ENCODE peak calls at places on chromosomes 3 and 15, in nine cellular contexts. One of them, this sample, is unnamed.

GRCh38 chr15:24394303-24394702 is 281.3 kb upstream of the NPAP1 start:
- DNase-seq in cardiac fibroblast: no peak
- DNase-seq in fibroblast of mammary gland: no peak
- DNase-seq in mucosa of descending colon: no peak
- DNase-seq in GM23338: no peak
- DNase-seq in nephron progenitor cell: no peak
- DNase-seq in fibroblast of pulmonary artery: no peak
- DNase-seq in transverse colon: no peak
- DNase-seq in astrocyte of the spinal cord: no peak
- DNase-seq in this sample: no peak

GRCh38 chr3:69051796-69052566 is at the start of gene TMF1:
- DNase-seq in cardiac fibroblast: peak
- DNase-seq in fibroblast of mammary gland: peak
- DNase-seq in mucosa of descending colon: peak
- DNase-seq in GM23338: peak
- DNase-seq in nephron progenitor cell: peak
- DNase-seq in fibroblast of pulmonary artery: peak
- DNase-seq in transverse colon: peak
- DNase-seq in astrocyte of the spinal cord: peak
- DNase-seq in this sample: peak

GRCh38 chr3:133706033-133706432 is 40.2 kb upstream of the TF start:
- DNase-seq in cardiac fibroblast: no peak
- DNase-seq in fibroblast of mammary gland: no peak
- DNase-seq in mucosa of descending colon: no peak
- DNase-seq in GM23338: peak
- DNase-seq in nephron progenitor cell: no peak
- DNase-seq in fibroblast of pulmonary artery: no peak
- DNase-seq in transverse colon: no peak
- DNase-seq in astrocyte of the spinal cord: no peak
- DNase-seq in this sample: peak

GRCh38 chr3:57967590-57967989 is 40.6 kb upstream of the FLNB start:
- DNase-seq in cardiac fibroblast: no peak
- DNase-seq in fibroblast of mammary gland: no peak
- DNase-seq in mucosa of descending colon: peak
- DNase-seq in GM23338: no peak
- DNase-seq in nephron progenitor cell: no peak
- DNase-seq in fibroblast of pulmonary artery: no peak
- DNase-seq in transverse colon: peak
- DNase-seq in astrocyte of the spinal cord: no peak
- DNase-seq in this sample: no peak

GRCh38 chr3:182692685-182693084 is 100.6 kb upstream of the ATP11B start:
- DNase-seq in cardiac fibroblast: no peak
- DNase-seq in fibroblast of mammary gland: no peak
- DNase-seq in mucosa of descending colon: no peak
- DNase-seq in GM23338: no peak
- DNase-seq in nephron progenitor cell: no peak
- DNase-seq in fibroblast of pulmonary artery: no peak
- DNase-seq in transverse colon: no peak
- DNase-seq in astrocyte of the spinal cord: no peak
- DNase-seq in this sample: no peak

GRCh38 chr15:80816049-80816653 is 37.0 kb downstream of the CEMIP start:
- DNase-seq in cardiac fibroblast: no peak
- DNase-seq in fibroblast of mammary gland: no peak
- DNase-seq in mucosa of descending colon: no peak
- DNase-seq in GM23338: no peak
- DNase-seq in nephron progenitor cell: no peak
- DNase-seq in fibroblast of pulmonary artery: no peak
- DNase-seq in transverse colon: no peak
- DNase-seq in astrocyte of the spinal cord: no peak
- DNase-seq in this sample: peak

GRCh38 chr3:45513041-45513440 is 81.5 kb upstream of the LIMD1 start:
- DNase-seq in cardiac fibroblast: no peak
- DNase-seq in fibroblast of mammary gland: no peak
- DNase-seq in mucosa of descending colon: no peak
- DNase-seq in GM23338: no peak
- DNase-seq in nephron progenitor cell: no peak
- DNase-seq in fibroblast of pulmonary artery: no peak
- DNase-seq in transverse colon: no peak
- DNase-seq in astrocyte of the spinal cord: no peak
- DNase-seq in this sample: no peak

GRCh38 chr3:123385981-123386380 is 62.9 kb downstream of the ADCY5 start:
- DNase-seq in cardiac fibroblast: peak
- DNase-seq in fibroblast of mammary gland: peak
- DNase-seq in mucosa of descending colon: no peak
- DNase-seq in GM23338: no peak
- DNase-seq in nephron progenitor cell: no peak
- DNase-seq in fibroblast of pulmonary artery: peak
- DNase-seq in transverse colon: no peak
- DNase-seq in astrocyte of the spinal cord: no peak
- DNase-seq in this sample: no peak

GRCh38 chr3:72844436-72844999 is 3.7 kb downstream of the SHQ1 start:
- DNase-seq in cardiac fibroblast: no peak
- DNase-seq in fibroblast of mammary gland: peak
- DNase-seq in mucosa of descending colon: no peak
- DNase-seq in GM23338: no peak
- DNase-seq in nephron progenitor cell: no peak
- DNase-seq in fibroblast of pulmonary artery: peak
- DNase-seq in transverse colon: no peak
- DNase-seq in astrocyte of the spinal cord: no peak
- DNase-seq in this sample: no peak

GRCh38 chr3:141828487-141829284 is 47.8 kb upstream of the ATP1B3 start:
- DNase-seq in cardiac fibroblast: peak
- DNase-seq in fibroblast of mammary gland: peak
- DNase-seq in mucosa of descending colon: peak
- DNase-seq in GM23338: no peak
- DNase-seq in nephron progenitor cell: peak
- DNase-seq in fibroblast of pulmonary artery: peak
- DNase-seq in transverse colon: peak
- DNase-seq in astrocyte of the spinal cord: no peak
- DNase-seq in this sample: no peak

DNA sequence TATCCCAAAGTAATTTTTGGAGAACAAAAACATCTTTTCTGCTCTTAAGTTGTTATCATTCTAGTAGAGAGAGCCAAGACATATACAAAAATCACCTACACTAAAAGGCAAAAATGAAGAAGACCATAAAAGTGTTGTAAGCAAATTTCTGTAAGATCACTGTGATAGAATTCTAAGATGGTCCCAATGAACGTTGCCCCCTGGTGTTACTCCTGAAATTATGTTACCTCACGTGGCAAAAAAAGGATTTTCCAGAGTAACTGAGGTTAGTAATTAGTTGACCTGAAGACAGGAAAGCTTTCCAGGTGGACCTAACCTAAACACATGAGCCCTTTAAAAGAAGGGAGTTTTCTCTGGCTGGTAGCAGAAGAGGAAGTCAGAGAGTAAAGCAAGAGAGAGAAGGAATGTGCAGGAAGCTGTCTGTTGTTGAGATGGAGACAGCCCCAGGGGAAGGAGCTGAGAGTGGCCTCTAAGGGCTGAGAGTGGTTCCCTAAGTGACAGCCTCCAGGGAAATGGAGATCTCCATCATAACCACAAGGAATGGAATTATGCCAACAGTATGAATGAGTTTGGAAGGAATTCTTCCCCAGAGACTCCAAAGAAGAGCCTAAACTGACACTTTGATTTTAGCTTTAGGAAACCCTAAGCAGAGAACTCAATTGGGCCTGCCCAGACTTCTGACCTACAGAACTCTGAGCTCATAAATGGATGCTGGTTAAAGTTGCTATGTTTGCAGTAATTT is 205.9 kb downstream of the CD47 start:
- DNase-seq in cardiac fibroblast: peak
- DNase-seq in fibroblast of mammary gland: peak
- DNase-seq in mucosa of descending colon: no peak
- DNase-seq in GM23338: peak
- DNase-seq in nephron progenitor cell: no peak
- DNase-seq in fibroblast of pulmonary artery: peak
- DNase-seq in transverse colon: no peak
- DNase-seq in astrocyte of the spinal cord: peak
- DNase-seq in this sample: no peak
- TF ChIP-seq CTCF in cardiac fibroblast: no peak
- TF ChIP-seq CTCF in fibroblast of mammary gland: peak
- TF ChIP-seq CTCF in mucosa of descending colon: no peak
- TF ChIP-seq CTCF in GM23338: peak
- TF ChIP-seq CTCF in nephron progenitor cell: peak
- TF ChIP-seq CTCF in fibroblast of pulmonary artery: peak
- TF ChIP-seq CTCF in transverse colon: no peak
- TF ChIP-seq CTCF in astrocyte of the spinal cord: no peak
- TF ChIP-seq CTCF in this sample: peak

GRCh38 chr3:162521669-162522068 is 1025.1 kb downstream of the OTOL1 start:
- DNase-seq in cardiac fibroblast: no peak
- DNase-seq in fibroblast of mammary gland: no peak
- DNase-seq in mucosa of descending colon: no peak
- DNase-seq in GM23338: no peak
- DNase-seq in nephron progenitor cell: no peak
- DNase-seq in fibroblast of pulmonary artery: no peak
- DNase-seq in transverse colon: no peak
- DNase-seq in astrocyte of the spinal cord: no peak
- DNase-seq in this sample: no peak

GRCh38 chr3:162512488-162512887 is 1015.9 kb downstream of the OTOL1 start:
- DNase-seq in cardiac fibroblast: peak
- DNase-seq in fibroblast of mammary gland: no peak
- DNase-seq in mucosa of descending colon: no peak
- DNase-seq in GM23338: no peak
- DNase-seq in nephron progenitor cell: no peak
- DNase-seq in fibroblast of pulmonary artery: no peak
- DNase-seq in transverse colon: no peak
- DNase-seq in astrocyte of the spinal cord: no peak
- DNase-seq in this sample: no peak

GRCh38 chr3:162517110-162517509 is 1020.5 kb downstream of the OTOL1 start:
- DNase-seq in cardiac fibroblast: no peak
- DNase-seq in fibroblast of mammary gland: peak
- DNase-seq in mucosa of descending colon: no peak
- DNase-seq in GM23338: no peak
- DNase-seq in nephron progenitor cell: no peak
- DNase-seq in fibroblast of pulmonary artery: no peak
- DNase-seq in transverse colon: no peak
- DNase-seq in astrocyte of the spinal cord: no peak
- DNase-seq in this sample: no peak
- TF ChIP-seq CTCF in cardiac fibroblast: no peak
- TF ChIP-seq CTCF in fibroblast of mammary gland: no peak
- TF ChIP-seq CTCF in mucosa of descending colon: no peak
- TF ChIP-seq CTCF in GM23338: no peak
- TF ChIP-seq CTCF in nephron progenitor cell: no peak
- TF ChIP-seq CTCF in fibroblast of pulmonary artery: no peak
- TF ChIP-seq CTCF in transverse colon: no peak
- TF ChIP-seq CTCF in astrocyte of the spinal cord: no peak
- TF ChIP-seq CTCF in this sample: no peak

GRCh38 chr3:14429689-14430452 is 27.5 kb downstream of the SLC6A6 start:
- DNase-seq in cardiac fibroblast: no peak
- DNase-seq in fibroblast of mammary gland: no peak
- DNase-seq in mucosa of descending colon: no peak
- DNase-seq in GM23338: no peak
- DNase-seq in nephron progenitor cell: no peak
- DNase-seq in fibroblast of pulmonary artery: no peak
- DNase-seq in transverse colon: no peak
- DNase-seq in astrocyte of the spinal cord: no peak
- DNase-seq in this sample: no peak

GRCh38 chr3:14431928-14432834 is 29.8 kb downstream of the SLC6A6 start:
- DNase-seq in cardiac fibroblast: peak
- DNase-seq in fibroblast of mammary gland: peak
- DNase-seq in mucosa of descending colon: peak
- DNase-seq in GM23338: no peak
- DNase-seq in nephron progenitor cell: peak
- DNase-seq in fibroblast of pulmonary artery: peak
- DNase-seq in transverse colon: peak
- DNase-seq in astrocyte of the spinal cord: peak
- DNase-seq in this sample: peak

GRCh38 chr3:14432996-14433572 is 30.7 kb downstream of the SLC6A6 start:
- DNase-seq in cardiac fibroblast: no peak
- DNase-seq in fibroblast of mammary gland: no peak
- DNase-seq in mucosa of descending colon: no peak
- DNase-seq in GM23338: no peak
- DNase-seq in nephron progenitor cell: no peak
- DNase-seq in fibroblast of pulmonary artery: no peak
- DNase-seq in transverse colon: peak
- DNase-seq in astrocyte of the spinal cord: no peak
- DNase-seq in this sample: no peak

GRCh38 chr3:14430706-14431470 is 28.5 kb downstream of the SLC6A6 start:
- DNase-seq in cardiac fibroblast: no peak
- DNase-seq in fibroblast of mammary gland: no peak
- DNase-seq in mucosa of descending colon: no peak
- DNase-seq in GM23338: no peak
- DNase-seq in nephron progenitor cell: no peak
- DNase-seq in fibroblast of pulmonary artery: no peak
- DNase-seq in transverse colon: no peak
- DNase-seq in astrocyte of the spinal cord: no peak
- DNase-seq in this sample: no peak

GRCh38 chr3:14431556-14431927 is 29.1 kb downstream of the SLC6A6 start:
- DNase-seq in cardiac fibroblast: no peak
- DNase-seq in fibroblast of mammary gland: no peak
- DNase-seq in mucosa of descending colon: no peak
- DNase-seq in GM23338: peak
- DNase-seq in nephron progenitor cell: no peak
- DNase-seq in fibroblast of pulmonary artery: no peak
- DNase-seq in transverse colon: peak
- DNase-seq in astrocyte of the spinal cord: no peak
- DNase-seq in this sample: peak
- TF ChIP-seq CTCF in cardiac fibroblast: no peak
- TF ChIP-seq CTCF in fibroblast of mammary gland: no peak
- TF ChIP-seq CTCF in mucosa of descending colon: no peak
- TF ChIP-seq CTCF in GM23338: peak
- TF ChIP-seq CTCF in nephron progenitor cell: no peak
- TF ChIP-seq CTCF in fibroblast of pulmonary artery: no peak
- TF ChIP-seq CTCF in transverse colon: no peak
- TF ChIP-seq CTCF in astrocyte of the spinal cord: no peak
- TF ChIP-seq CTCF in this sample: peak

GRCh38 chr15:74234598-74234875 is 1.6 kb upstream of the CCDC33 start:
- DNase-seq in cardiac fibroblast: no peak
- DNase-seq in fibroblast of mammary gland: no peak
- DNase-seq in mucosa of descending colon: no peak
- DNase-seq in GM23338: no peak
- DNase-seq in nephron progenitor cell: no peak
- DNase-seq in fibroblast of pulmonary artery: no peak
- DNase-seq in transverse colon: no peak
- DNase-seq in astrocyte of the spinal cord: no peak
- DNase-seq in this sample: no peak
- TF ChIP-seq CTCF in cardiac fibroblast: no peak
- TF ChIP-seq CTCF in fibroblast of mammary gland: no peak
- TF ChIP-seq CTCF in mucosa of descending colon: no peak
- TF ChIP-seq CTCF in GM23338: no peak
- TF ChIP-seq CTCF in nephron progenitor cell: no peak
- TF ChIP-seq CTCF in fibroblast of pulmonary artery: no peak
- TF ChIP-seq CTCF in transverse colon: no peak
- TF ChIP-seq CTCF in astrocyte of the spinal cord: no peak
- TF ChIP-seq CTCF in this sample: no peak

DNA sequence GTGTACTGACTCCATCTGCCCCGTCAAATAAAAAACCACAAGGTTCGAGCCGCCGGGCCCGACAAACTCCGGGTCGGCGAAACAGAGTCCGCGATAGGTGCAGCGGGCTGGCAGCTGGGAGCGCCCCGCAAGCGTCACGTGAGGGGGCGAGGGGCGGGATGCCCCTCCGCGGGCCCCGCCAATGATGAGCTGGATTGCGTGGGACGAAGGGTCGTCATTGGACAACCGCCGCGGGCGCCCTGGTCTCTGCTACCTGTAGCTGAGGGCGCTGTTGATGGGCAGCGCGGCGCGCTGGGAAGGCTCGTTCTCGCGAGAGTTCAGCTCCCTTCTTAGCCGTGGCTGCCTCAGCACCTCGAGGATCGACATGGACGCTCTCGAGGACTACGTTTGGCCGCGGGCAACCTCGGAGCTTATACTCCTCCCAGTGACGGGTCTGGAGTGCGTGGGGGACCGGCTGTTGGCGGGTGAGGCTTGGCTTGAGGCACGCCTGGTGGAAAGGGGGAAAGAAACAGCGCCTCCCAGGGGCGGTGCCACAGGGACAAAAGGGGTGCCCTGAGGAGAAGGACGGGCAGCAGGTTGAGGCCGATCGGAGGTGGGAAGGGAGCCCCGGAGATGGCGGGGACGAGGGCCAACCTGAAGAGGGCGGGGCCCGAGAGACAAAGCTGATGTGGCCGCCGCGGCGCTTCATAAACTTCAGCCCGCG is at the start of gene WDR6:
- DNase-seq in cardiac fibroblast: peak
- DNase-seq in fibroblast of mammary gland: peak
- DNase-seq in mucosa of descending colon: peak
- DNase-seq in GM23338: peak
- DNase-seq in nephron progenitor cell: peak
- DNase-seq in fibroblast of pulmonary artery: peak
- DNase-seq in transverse colon: peak
- DNase-seq in astrocyte of the spinal cord: peak
- DNase-seq in this sample: peak
- TF ChIP-seq CTCF in cardiac fibroblast: peak
- TF ChIP-seq CTCF in fibroblast of mammary gland: peak
- TF ChIP-seq CTCF in mucosa of descending colon: no peak
- TF ChIP-seq CTCF in GM23338: peak
- TF ChIP-seq CTCF in nephron progenitor cell: peak
- TF ChIP-seq CTCF in fibroblast of pulmonary artery: peak
- TF ChIP-seq CTCF in transverse colon: peak
- TF ChIP-seq CTCF in astrocyte of the spinal cord: peak
- TF ChIP-seq CTCF in this sample: peak